ENCODE peak calls at places on chromosome 21, in five cellular contexts. One of them, this sample, is unnamed. For H3K4me1, the result is how much of the 10 kb centered on the place peaks cover.

GRCh38 chr21:28429161-28429560 is 563.5 kb downstream of the LTN1 start:
- DNase-seq in CD8-positive, alpha-beta T cell: no peak
- DNase-seq in mesendoderm: no peak
- DNase-seq in A673: no peak
- DNase-seq in left ventricle myocardium inferior: no peak
- DNase-seq in this sample: no peak

GRCh38 chr21:15066231-15066577 is 1.4 kb upstream of the NRIP1 start:
- DNase-seq in left ventricle myocardium inferior: no peak
- DNase-seq in CD8-positive, alpha-beta T cell: no peak
- DNase-seq in mesendoderm: no peak
- DNase-seq in A673: no peak
- DNase-seq in this sample: no peak

GRCh38 chr21:40200962-40201361 is 333.7 kb downstream of the PCP4 start:
- DNase-seq in CD8-positive, alpha-beta T cell: no peak
- DNase-seq in A673: no peak
- DNase-seq in left ventricle myocardium inferior: no peak
- DNase-seq in mesendoderm: no peak
- DNase-seq in this sample: no peak

GRCh38 chr21:18204931-18205330 is 39.7 kb upstream of the CHODL start:
- DNase-seq in left ventricle myocardium inferior: no peak
- DNase-seq in mesendoderm: peak
- DNase-seq in A673: peak
- DNase-seq in CD8-positive, alpha-beta T cell: no peak
- DNase-seq in this sample: no peak

GRCh38 chr21:17742940-17743592 is 76.1 kb downstream of the C21orf91 start:
- DNase-seq in CD8-positive, alpha-beta T cell: no peak
- DNase-seq in A673: no peak
- DNase-seq in left ventricle myocardium inferior: no peak
- DNase-seq in mesendoderm: no peak
- DNase-seq in this sample: no peak

GRCh38 chr21:17514124-17514481 is 1.3 kb downstream of the CXADR start:
- DNase-seq in left ventricle myocardium inferior: no peak
- DNase-seq in A673: peak
- DNase-seq in mesendoderm: peak
- DNase-seq in CD8-positive, alpha-beta T cell: no peak
- DNase-seq in this sample: no peak

GRCh38 chr21:43369124-43369523 is 57.8 kb downstream of the SIK1 start:
- DNase-seq in mesendoderm: no peak
- DNase-seq in left ventricle myocardium inferior: no peak
- DNase-seq in A673: peak
- DNase-seq in CD8-positive, alpha-beta T cell: no peak
- DNase-seq in this sample: no peak

GRCh38 chr21:15039607-15040299 is 25.0 kb downstream of the NRIP1 start:
- DNase-seq in left ventricle myocardium inferior: no peak
- DNase-seq in CD8-positive, alpha-beta T cell: no peak
- DNase-seq in mesendoderm: no peak
- DNase-seq in A673: no peak
- DNase-seq in this sample: no peak

GRCh38 chr21:29610960-29611359 is 312.2 kb downstream of the BACH1 start:
- DNase-seq in CD8-positive, alpha-beta T cell: no peak
- DNase-seq in A673: no peak
- DNase-seq in mesendoderm: no peak
- DNase-seq in left ventricle myocardium inferior: no peak
- DNase-seq in this sample: no peak

GRCh38 chr21:39444406-39445145 is 1.0 kb downstream of the LCA5L start:
- DNase-seq in A673: peak
- DNase-seq in left ventricle myocardium inferior: no peak
- DNase-seq in CD8-positive, alpha-beta T cell: no peak
- DNase-seq in mesendoderm: peak
- DNase-seq in this sample: no peak

GRCh38 chr21:28776251-28776650 is 216.4 kb downstream of the LTN1 start:
- DNase-seq in A673: no peak
- DNase-seq in left ventricle myocardium inferior: no peak
- DNase-seq in CD8-positive, alpha-beta T cell: no peak
- DNase-seq in mesendoderm: no peak
- DNase-seq in this sample: no peak

GRCh38 chr21:30072496-30072895 is 94.1 kb downstream of the CLDN17 start:
- DNase-seq in left ventricle myocardium inferior: no peak
- DNase-seq in mesendoderm: peak
- DNase-seq in CD8-positive, alpha-beta T cell: no peak
- DNase-seq in A673: peak
- DNase-seq in this sample: no peak

GRCh38 chr21:27021046-27021445 is 54.2 kb upstream of the ADAMTS5 start:
- DNase-seq in left ventricle myocardium inferior: no peak
- DNase-seq in CD8-positive, alpha-beta T cell: no peak
- DNase-seq in A673: no peak
- DNase-seq in mesendoderm: no peak
- DNase-seq in this sample: no peak

GRCh38 chr21:15324542-15324941 is 259.7 kb upstream of the NRIP1 start:
- DNase-seq in mesendoderm: no peak
- DNase-seq in left ventricle myocardium inferior: no peak
- DNase-seq in A673: no peak
- DNase-seq in CD8-positive, alpha-beta T cell: no peak
- DNase-seq in this sample: no peak

GRCh38 chr21:34810786-34811185 is 142.0 kb downstream of the CLIC6 start:
- DNase-seq in mesendoderm: no peak
- DNase-seq in A673: no peak
- DNase-seq in left ventricle myocardium inferior: no peak
- DNase-seq in CD8-positive, alpha-beta T cell: no peak
- DNase-seq in this sample: no peak

GRCh38 chr21:34813266-34813886 is 144.6 kb downstream of the CLIC6 start:
- DNase-seq in mesendoderm: no peak
- DNase-seq in A673: no peak
- DNase-seq in left ventricle myocardium inferior: no peak
- DNase-seq in CD8-positive, alpha-beta T cell: no peak
- DNase-seq in this sample: no peak

GRCh38 chr21:34812510-34813265 is 143.9 kb downstream of the CLIC6 start:
- DNase-seq in left ventricle myocardium inferior: no peak
- DNase-seq in A673: no peak
- DNase-seq in CD8-positive, alpha-beta T cell: no peak
- DNase-seq in mesendoderm: no peak
- DNase-seq in this sample: no peak

GRCh38 chr21:34809822-34810221 is 141.0 kb downstream of the CLIC6 start:
- DNase-seq in mesendoderm: no peak
- DNase-seq in CD8-positive, alpha-beta T cell: no peak
- DNase-seq in A673: no peak
- DNase-seq in left ventricle myocardium inferior: no peak
- DNase-seq in this sample: no peak

GRCh38 chr21:34811368-34811767 is 142.6 kb downstream of the CLIC6 start:
- DNase-seq in mesendoderm: no peak
- DNase-seq in left ventricle myocardium inferior: no peak
- DNase-seq in A673: no peak
- DNase-seq in CD8-positive, alpha-beta T cell: no peak
- DNase-seq in this sample: no peak
- H3K27ac ChIP-seq in mesendoderm: no peak
- H3K27ac ChIP-seq in left ventricle myocardium inferior: no peak
- H3K27ac ChIP-seq in A673: no peak
- H3K27ac ChIP-seq in CD8-positive, alpha-beta T cell: no peak
- H3K27ac ChIP-seq in this sample: no peak

GRCh38 chr21:33061233-33061632 is 8.7 kb upstream of the OLIG1 start:
- DNase-seq in left ventricle myocardium inferior: no peak
- DNase-seq in CD8-positive, alpha-beta T cell: no peak
- DNase-seq in mesendoderm: no peak
- DNase-seq in A673: no peak
- DNase-seq in this sample: no peak
- H3K4me1 ChIP-seq in left ventricle myocardium inferior: under half
- H3K4me1 ChIP-seq in CD8-positive, alpha-beta T cell: under half
- H3K4me1 ChIP-seq in mesendoderm: under half
- H3K4me1 ChIP-seq in A673: under half
- H3K4me1 ChIP-seq in this sample: under half

GRCh38 chr21:45870421-45870820 is 111.1 kb upstream of the COL6A1 start:
- DNase-seq in left ventricle myocardium inferior: no peak
- DNase-seq in CD8-positive, alpha-beta T cell: no peak
- DNase-seq in mesendoderm: no peak
- DNase-seq in A673: no peak
- DNase-seq in this sample: no peak

GRCh38 chr21:45872902-45873301 is 108.7 kb upstream of the COL6A1 start:
- DNase-seq in A673: no peak
- DNase-seq in mesendoderm: no peak
- DNase-seq in left ventricle myocardium inferior: no peak
- DNase-seq in CD8-positive, alpha-beta T cell: no peak
- DNase-seq in this sample: no peak

GRCh38 chr21:45872471-45872870 is 109.1 kb upstream of the COL6A1 start:
- DNase-seq in CD8-positive, alpha-beta T cell: no peak
- DNase-seq in left ventricle myocardium inferior: no peak
- DNase-seq in mesendoderm: no peak
- DNase-seq in A673: no peak
- DNase-seq in this sample: no peak

GRCh38 chr21:45870851-45871615 is 110.5 kb upstream of the COL6A1 start:
- DNase-seq in left ventricle myocardium inferior: no peak
- DNase-seq in mesendoderm: no peak
- DNase-seq in A673: no peak
- DNase-seq in CD8-positive, alpha-beta T cell: no peak
- DNase-seq in this sample: no peak

DNA sequence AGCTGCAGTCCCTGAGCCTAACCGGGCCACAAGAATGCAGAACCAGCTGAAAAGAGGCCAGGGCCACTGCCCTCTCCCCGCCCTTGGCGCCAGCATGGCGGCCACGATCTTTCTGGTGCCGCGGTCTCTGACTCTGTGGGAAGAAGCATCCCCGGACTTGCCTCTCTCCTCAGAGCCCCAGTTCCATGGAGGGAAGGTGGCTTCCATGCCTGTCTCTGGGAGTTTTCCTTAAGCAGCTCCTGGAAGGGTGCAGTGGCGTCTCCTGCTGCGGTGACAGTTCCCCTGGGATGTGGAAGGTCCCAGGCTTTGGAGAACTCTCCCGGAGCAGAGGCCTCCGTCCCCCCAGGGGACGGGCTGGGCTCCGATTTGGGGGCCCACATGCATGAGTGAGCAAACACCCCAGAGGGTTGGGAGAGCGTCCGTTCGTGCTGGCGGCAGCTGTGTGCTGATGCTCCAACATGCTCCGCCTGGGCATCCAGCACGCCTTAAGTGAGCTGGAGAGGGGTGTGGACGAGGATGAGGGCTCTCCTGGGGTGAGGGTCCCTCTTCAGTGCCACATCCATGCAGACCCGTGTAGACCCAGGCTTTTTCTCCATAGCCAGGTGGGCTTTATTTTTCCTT is 109.8 kb upstream of the COL6A1 start:
- DNase-seq in CD8-positive, alpha-beta T cell: no peak
- DNase-seq in mesendoderm: no peak
- DNase-seq in left ventricle myocardium inferior: no peak
- DNase-seq in A673: no peak
- DNase-seq in this sample: no peak
- H3K27ac ChIP-seq in CD8-positive, alpha-beta T cell: no peak
- H3K27ac ChIP-seq in mesendoderm: no peak
- H3K27ac ChIP-seq in left ventricle myocardium inferior: no peak
- H3K27ac ChIP-seq in A673: no peak
- H3K27ac ChIP-seq in this sample: no peak

GRCh38 chr21:34930971-34931370 is 118.1 kb downstream of the RUNX1 start:
- DNase-seq in mesendoderm: no peak
- DNase-seq in A673: no peak
- DNase-seq in CD8-positive, alpha-beta T cell: no peak
- DNase-seq in left ventricle myocardium inferior: no peak
- DNase-seq in this sample: no peak
- H3K4me1 ChIP-seq in mesendoderm: under half
- H3K4me1 ChIP-seq in A673: under half
- H3K4me1 ChIP-seq in CD8-positive, alpha-beta T cell: under half
- H3K4me1 ChIP-seq in left ventricle myocardium inferior: under half
- H3K4me1 ChIP-seq in this sample: half or more

GRCh38 chr21:31897311-31897710 is 24.5 kb downstream of the HUNK start:
- DNase-seq in CD8-positive, alpha-beta T cell: no peak
- DNase-seq in A673: no peak
- DNase-seq in mesendoderm: no peak
- DNase-seq in left ventricle myocardium inferior: no peak
- DNase-seq in this sample: no peak

GRCh38 chr21:31892686-31893085 is 19.9 kb downstream of the HUNK start:
- DNase-seq in left ventricle myocardium inferior: no peak
- DNase-seq in A673: no peak
- DNase-seq in CD8-positive, alpha-beta T cell: no peak
- DNase-seq in mesendoderm: peak
- DNase-seq in this sample: no peak

GRCh38 chr21:31893841-31894240 is 21.0 kb downstream of the HUNK start:
- DNase-seq in mesendoderm: peak
- DNase-seq in A673: no peak
- DNase-seq in left ventricle myocardium inferior: no peak
- DNase-seq in CD8-positive, alpha-beta T cell: no peak
- DNase-seq in this sample: no peak

GRCh38 chr21:31894441-31894840 is 21.6 kb downstream of the HUNK start:
- DNase-seq in CD8-positive, alpha-beta T cell: no peak
- DNase-seq in A673: no peak
- DNase-seq in mesendoderm: peak
- DNase-seq in left ventricle myocardium inferior: no peak
- DNase-seq in this sample: no peak

GRCh38 chr21:31895069-31895851 is 22.4 kb downstream of the HUNK start:
- DNase-seq in CD8-positive, alpha-beta T cell: no peak
- DNase-seq in A673: no peak
- DNase-seq in left ventricle myocardium inferior: no peak
- DNase-seq in mesendoderm: peak
- DNase-seq in this sample: no peak
- H3K27ac ChIP-seq in CD8-positive, alpha-beta T cell: no peak
- H3K27ac ChIP-seq in A673: no peak
- H3K27ac ChIP-seq in left ventricle myocardium inferior: no peak
- H3K27ac ChIP-seq in mesendoderm: peak
- H3K27ac ChIP-seq in this sample: no peak

DNA sequence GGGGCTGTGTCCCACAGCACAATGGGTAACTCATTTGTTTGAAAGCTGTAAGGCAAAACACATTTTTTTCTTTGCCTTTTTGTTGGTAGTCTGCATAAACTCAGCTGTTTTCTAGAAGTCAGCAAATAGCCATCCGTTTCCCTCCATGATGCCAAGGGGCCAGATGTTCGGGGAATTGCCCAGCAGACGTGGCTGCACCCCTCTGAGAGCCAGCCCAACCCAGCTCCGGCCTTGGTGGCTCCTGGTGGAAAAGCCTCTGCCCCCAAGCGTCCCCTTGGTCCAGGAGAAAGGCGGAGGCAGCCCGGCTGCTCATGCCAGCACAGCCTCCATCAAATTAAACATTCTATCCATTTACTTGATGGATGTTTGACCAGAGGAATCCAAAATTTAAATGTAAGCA is 58.3 kb upstream of the ADARB1 start:
- DNase-seq in left ventricle myocardium inferior: peak
- DNase-seq in A673: no peak
- DNase-seq in CD8-positive, alpha-beta T cell: no peak
- DNase-seq in mesendoderm: no peak
- DNase-seq in this sample: no peak
- H3K4me1 ChIP-seq in left ventricle myocardium inferior: half or more
- H3K4me1 ChIP-seq in A673: under half
- H3K4me1 ChIP-seq in CD8-positive, alpha-beta T cell: under half
- H3K4me1 ChIP-seq in mesendoderm: under half
- H3K4me1 ChIP-seq in this sample: under half

DNA sequence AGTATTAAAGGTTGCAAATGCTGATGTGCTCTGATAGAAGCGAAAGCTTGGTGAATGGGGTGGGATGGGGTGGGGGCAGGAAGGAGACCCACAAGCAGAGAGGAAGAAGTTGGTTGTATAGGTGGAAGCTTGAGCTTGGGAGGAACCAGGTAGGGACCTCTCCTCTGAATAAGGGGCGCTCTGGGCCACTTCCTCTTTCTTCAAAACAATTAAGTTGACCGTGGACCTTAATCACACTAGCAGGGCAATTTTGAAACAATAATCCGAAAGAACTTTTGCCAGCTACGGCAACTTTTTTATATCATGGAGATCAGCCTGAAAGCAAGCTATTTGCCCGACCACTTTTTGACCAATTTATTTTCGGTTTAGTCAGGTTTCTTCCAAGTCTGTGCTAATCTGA is 1.9 kb upstream of the DYRK1A start:
- DNase-seq in A673: no peak
- DNase-seq in mesendoderm: no peak
- DNase-seq in CD8-positive, alpha-beta T cell: no peak
- DNase-seq in left ventricle myocardium inferior: no peak
- DNase-seq in this sample: no peak
- H3K27ac ChIP-seq in A673: no peak
- H3K27ac ChIP-seq in mesendoderm: no peak
- H3K27ac ChIP-seq in CD8-positive, alpha-beta T cell: no peak
- H3K27ac ChIP-seq in left ventricle myocardium inferior: peak
- H3K27ac ChIP-seq in this sample: peak

GRCh38 chr21:36709030-36709867 is 10.3 kb downstream of the SIM2 start:
- DNase-seq in mesendoderm: peak
- DNase-seq in A673: no peak
- DNase-seq in left ventricle myocardium inferior: no peak
- DNase-seq in CD8-positive, alpha-beta T cell: no peak
- DNase-seq in this sample: no peak
- H3K4me1 ChIP-seq in mesendoderm: under half
- H3K4me1 ChIP-seq in A673: half or more
- H3K4me1 ChIP-seq in left ventricle myocardium inferior: half or more
- H3K4me1 ChIP-seq in CD8-positive, alpha-beta T cell: under half
- H3K4me1 ChIP-seq in this sample: under half

This sample was measured in CD8-positive, alpha-beta memory T cell.